ENCODE peak calls at places on chromosomes 3 and 15, in eight cellular contexts. G is fibroblast of mammary gland, D is GM23338, X is uterus, S is AG09309, V is GM23248, Q is stomach, J is kidney. H is an unnamed sample.
A peak's percentile ranks its signal among the peaks of the same experiment; 100 is the strongest.

GRCh38 chr3:123378409-123378915 is 70.4 kb downstream of the ADCY5 start:
- DNase-seq in G (no peak), V (no peak), Q (no peak), J (no peak), X (no peak), S (no peak), D (no peak), H (no peak)

GRCh38 chr3:43071313-43071893 is 34.5 kb downstream of the POMGNT2 start:
- DNase-seq in J (no peak), V (peak; percentile 8), G (peak; percentile 6), Q (no peak), X (no peak), D (peak; percentile 74), S (no peak), H (no peak)

GRCh38 chr3:195247863-195248189 is 23.1 kb downstream of the XXYLT1 start:
- DNase-seq in Q (no peak), V (no peak), X (no peak), D (no peak), S (no peak), J (no peak), G (no peak), H (no peak)

GRCh38 chr3:12947504-12948369 is 106.4 kb upstream of the RPL32 start:
- DNase-seq in V (peak; percentile 79), D (peak; percentile 51), J (peak; percentile 69), Q (peak; percentile 67), S (no peak), G (peak; percentile 64), X (peak; percentile 52), H (no peak)

GRCh38 chr3:111910806-111911205 is 51.7 kb downstream of the PHLDB2 start:
- DNase-seq in D (no peak), V (peak; percentile 75), Q (no peak), X (no peak), J (no peak), S (peak; percentile 86), G (peak; percentile 80), H (peak; percentile 71)

GRCh38 chr15:96887730-96888129 is 557.2 kb downstream of the NR2F2 start:
- DNase-seq in S (no peak), X (no peak), V (no peak), J (no peak), G (peak; percentile 38), D (no peak), Q (no peak), H (no peak)

GRCh38 chr15:32675474-32675873 is 34.0 kb downstream of the SCG5 start:
- DNase-seq in Q (no peak), X (no peak), V (no peak), S (no peak), D (no peak), G (no peak), J (no peak), H (no peak)

GRCh38 chr15:76576526-76577279 is 240.1 kb downstream of the ISL2 start:
- DNase-seq in D (no peak), Q (peak; percentile 90), J (peak; percentile 87), S (no peak), G (peak; percentile 43), V (peak; percentile 49), X (peak; percentile 23), H (no peak)

GRCh38 chr3:122921791-122922651 is 105.5 kb downstream of the SEMA5B start:
- DNase-seq in S (no peak), V (peak; percentile 8), G (no peak), X (no peak), Q (no peak), J (peak; percentile 61), D (peak; percentile 87), H (no peak)

GRCh38 chr15:90376789-90377188 is 11.3 kb upstream of the IQGAP1 start:
- DNase-seq in J (no peak), Q (peak; percentile 30), S (no peak), V (no peak), D (no peak), X (no peak), G (no peak), H (no peak)

GRCh38 chr3:128483657-128484403 is 9.2 kb downstream of the GATA2 start:
- DNase-seq in S (no peak), V (peak; percentile 46), J (peak; percentile 73), X (peak; percentile 37), Q (no peak), D (peak; percentile 66), G (no peak), H (no peak)
- H3K4me3 ChIP-seq in S (peak overlapping the region; percentile 31), V (peak overlapping the region; percentile 90), J (peak overlapping the region; percentile 47), X (peak overlapping the region; percentile 56), Q (peak overlapping the region; percentile 5), D (peak overlapping the region; percentile 53), G (no peak overlapping the region), H (peak overlapping the region; percentile 26)

DNA sequence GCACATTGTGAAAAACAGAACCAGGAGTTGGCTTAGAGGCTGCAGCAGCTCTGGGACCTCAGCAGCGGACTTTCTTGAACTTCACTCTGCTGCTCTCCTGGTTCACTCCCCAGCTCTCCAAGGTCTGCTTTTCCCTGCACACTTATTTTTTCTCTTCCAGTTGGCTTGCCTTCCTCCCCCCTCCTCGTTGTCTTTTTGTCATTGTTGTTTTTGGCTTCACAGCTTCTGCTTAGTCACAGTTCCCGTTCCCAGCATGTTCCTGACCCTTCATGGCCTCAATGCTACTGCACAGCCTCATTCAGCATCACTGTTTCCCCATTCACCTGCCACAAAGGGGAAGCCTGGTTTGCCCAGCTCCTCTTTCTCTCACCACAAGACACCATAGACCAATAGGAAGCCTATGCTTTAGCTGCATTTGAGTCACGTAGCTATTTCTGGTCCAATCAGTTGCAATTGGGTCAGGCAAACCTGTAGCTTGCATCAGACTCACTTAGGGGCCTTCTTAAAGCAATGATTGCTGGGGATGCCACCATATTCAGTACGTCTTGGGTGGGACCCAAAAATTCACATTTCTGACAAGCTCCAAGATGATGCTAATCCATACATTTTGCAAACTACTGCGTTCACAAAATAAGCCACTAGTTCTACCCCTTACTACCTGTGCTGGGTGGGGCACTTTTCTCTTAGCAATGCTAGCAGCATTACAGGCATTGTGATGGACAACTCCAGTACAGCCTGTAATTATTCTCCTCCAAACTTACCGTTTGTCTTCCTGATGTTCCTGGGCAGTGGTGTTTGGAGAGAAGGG is 7.8 kb upstream of the SUMF1 start:
- DNase-seq in Q (no peak), J (no peak), S (no peak), X (no peak), G (peak; percentile 91), D (peak; percentile 23), V (peak; percentile 65), H (no peak)
- H3K4me3 ChIP-seq in Q (no peak overlapping the region), J (no peak overlapping the region), S (no peak overlapping the region), X (no peak overlapping the region), G (no peak overlapping the region), D (no peak overlapping the region), V (no peak overlapping the region), H (no peak overlapping the region)

GRCh38 chr15:97961067-97961954 is 808 bp downstream of the ARRDC4 start:
- DNase-seq in X (peak; percentile 59), J (peak; percentile 91), Q (peak; percentile 53), G (peak; percentile 22), V (peak; percentile 56), D (peak; percentile 62), S (no peak), H (no peak)

GRCh38 chr15:97960364-97961066 is at the start of gene ARRDC4:
- DNase-seq in S (peak; percentile 99), G (peak; percentile 100), J (peak; percentile 100), X (peak; percentile 100), D (peak; percentile 99), V (peak; percentile 100), Q (peak; percentile 100), H (peak; percentile 99)

GRCh38 chr15:97959738-97960363 is 652 bp upstream of the ARRDC4 start:
- DNase-seq in D (no peak), J (no peak), Q (no peak), G (no peak), X (no peak), V (no peak), S (no peak), H (no peak)

GRCh38 chr15:97963779-97964178 is 3.3 kb downstream of the ARRDC4 start:
- DNase-seq in D (no peak), S (no peak), V (no peak), X (no peak), J (no peak), G (no peak), Q (no peak), H (no peak)

DNA sequence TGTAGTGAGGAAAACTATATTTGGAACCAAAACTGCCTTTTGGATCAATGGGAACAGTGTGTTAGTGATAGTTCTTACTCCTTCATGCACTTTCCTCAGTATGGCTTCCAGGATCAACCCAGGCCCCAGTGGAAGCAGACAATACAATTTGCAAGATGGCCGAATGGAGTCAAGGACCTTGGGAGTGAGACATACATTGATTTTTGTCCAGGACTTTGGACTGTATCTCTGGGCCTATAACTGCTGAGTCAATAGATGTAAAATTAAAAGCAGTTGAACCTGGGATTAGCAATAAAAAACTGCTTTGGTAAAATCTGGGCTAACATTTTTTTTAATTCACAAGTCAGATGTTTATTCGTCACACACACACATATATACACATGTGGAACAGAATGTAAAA is 1.8 kb downstream of the ARRDC4 start:
- DNase-seq in S (no peak), X (no peak), J (no peak), Q (no peak), D (no peak), G (peak; percentile 14), V (peak; percentile 17), H (no peak)
- H3K4me3 ChIP-seq in S (no peak overlapping the region), X (peak overlapping the region; percentile 99), J (peak overlapping the region; percentile 84), Q (peak overlapping the region; percentile 89), D (peak overlapping the region; percentile 77), G (peak overlapping the region; percentile 70), V (peak overlapping the region; percentile 79), H (no peak overlapping the region)

DNA sequence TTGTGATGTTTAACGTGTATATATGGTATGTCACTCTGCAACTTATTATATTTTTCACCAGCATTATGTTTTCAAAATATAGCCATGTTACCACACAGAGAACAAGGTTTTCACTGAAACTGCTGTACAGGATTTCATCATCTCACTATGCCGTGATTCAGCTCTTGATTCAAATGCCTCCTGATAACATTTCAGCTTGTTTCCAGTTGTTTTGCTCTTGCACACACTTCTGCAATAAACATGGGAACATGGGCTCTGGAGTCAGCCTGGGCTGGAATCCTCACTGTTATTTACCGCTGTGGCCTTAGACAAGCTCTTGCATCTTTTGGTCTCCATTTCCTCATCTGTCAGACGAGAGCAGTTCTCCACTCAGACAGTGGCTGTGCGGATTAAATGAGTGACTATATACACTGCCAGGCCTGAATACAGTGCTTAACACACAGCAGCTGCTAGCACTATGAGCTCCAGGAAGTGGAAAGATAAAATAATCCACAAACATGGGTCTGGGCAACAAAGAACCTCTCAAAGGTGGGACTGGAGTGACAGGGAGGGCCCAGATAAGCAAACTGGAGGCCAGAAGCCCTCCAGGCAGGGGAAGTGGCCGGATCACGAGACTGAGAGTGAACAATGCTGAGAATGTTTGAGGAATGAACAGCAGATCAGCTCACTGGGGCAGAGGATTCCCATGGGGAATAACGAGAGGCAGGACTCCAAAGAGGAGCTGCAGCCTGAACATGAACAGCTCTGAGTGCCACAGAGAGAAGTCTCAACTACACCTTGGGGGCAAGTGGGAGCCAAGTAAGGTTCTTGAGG is 17.7 kb downstream of the NTRK3 start:
- DNase-seq in S (peak; percentile 59), J (peak; percentile 5), V (peak; percentile 73), Q (no peak), D (no peak), G (peak; percentile 15), X (peak; percentile 47), H (peak; percentile 28)
- H3K4me3 ChIP-seq in S (no peak overlapping the region), J (no peak overlapping the region), V (no peak overlapping the region), Q (no peak overlapping the region), D (no peak overlapping the region), G (no peak overlapping the region), X (no peak overlapping the region), H (no peak overlapping the region)

H was measured in AG04449.